ENCODE peak calls at places on chromosomes 7 and 10, in ten cellular contexts. One of them, this sample, is unnamed.

GRCh38 chr10:34319197-34319846 is 495.8 kb downstream of the PARD3 start:
- DNase-seq in Panc1: no peak
- DNase-seq in astrocyte of the spinal cord: peak
- DNase-seq in CD8-positive, alpha-beta T cell: no peak
- DNase-seq in HepG2: peak
- DNase-seq in HCT116: peak
- DNase-seq in GM12864: no peak
- DNase-seq in fibroblast of lung: peak
- DNase-seq in cardiac muscle cell: peak
- DNase-seq in CD4-positive, alpha-beta T cell: no peak
- DNase-seq in this sample: no peak

GRCh38 chr10:92419740-92420553 is 129.0 kb downstream of the MARCHF5 start:
- DNase-seq in Panc1: no peak
- DNase-seq in astrocyte of the spinal cord: peak
- DNase-seq in CD8-positive, alpha-beta T cell: no peak
- DNase-seq in HepG2: peak
- DNase-seq in HCT116: no peak
- DNase-seq in GM12864: no peak
- DNase-seq in fibroblast of lung: peak
- DNase-seq in cardiac muscle cell: peak
- DNase-seq in CD4-positive, alpha-beta T cell: no peak
- DNase-seq in this sample: no peak

GRCh38 chr7:101835136-101835535 is 17.7 kb downstream of the CUX1 start:
- DNase-seq in Panc1: no peak
- DNase-seq in astrocyte of the spinal cord: no peak
- DNase-seq in CD8-positive, alpha-beta T cell: no peak
- DNase-seq in HepG2: no peak
- DNase-seq in HCT116: no peak
- DNase-seq in GM12864: no peak
- DNase-seq in fibroblast of lung: no peak
- DNase-seq in cardiac muscle cell: no peak
- DNase-seq in CD4-positive, alpha-beta T cell: no peak
- DNase-seq in this sample: no peak

GRCh38 chr7:157555308-157555707 is 218.5 kb downstream of the DNAJB6 start:
- DNase-seq in Panc1: no peak
- DNase-seq in astrocyte of the spinal cord: peak
- DNase-seq in CD8-positive, alpha-beta T cell: no peak
- DNase-seq in HepG2: peak
- DNase-seq in HCT116: no peak
- DNase-seq in GM12864: no peak
- DNase-seq in fibroblast of lung: peak
- DNase-seq in cardiac muscle cell: no peak
- DNase-seq in CD4-positive, alpha-beta T cell: no peak
- DNase-seq in this sample: no peak

GRCh38 chr7:77538186-77538907 is 1.3 kb downstream of the PTPN12 start:
- DNase-seq in Panc1: peak
- DNase-seq in astrocyte of the spinal cord: peak
- DNase-seq in CD8-positive, alpha-beta T cell: no peak
- DNase-seq in HepG2: peak
- DNase-seq in HCT116: peak
- DNase-seq in GM12864: no peak
- DNase-seq in fibroblast of lung: peak
- DNase-seq in cardiac muscle cell: peak
- DNase-seq in CD4-positive, alpha-beta T cell: no peak
- DNase-seq in this sample: peak

GRCh38 chr7:25989140-25989705 is 162.8 kb upstream of the NFE2L3 start:
- DNase-seq in Panc1: no peak
- DNase-seq in astrocyte of the spinal cord: no peak
- DNase-seq in CD8-positive, alpha-beta T cell: no peak
- DNase-seq in HepG2: peak
- DNase-seq in HCT116: no peak
- DNase-seq in GM12864: no peak
- DNase-seq in fibroblast of lung: no peak
- DNase-seq in cardiac muscle cell: no peak
- DNase-seq in CD4-positive, alpha-beta T cell: no peak
- DNase-seq in this sample: no peak

GRCh38 chr10:90847436-90847835 is 10.4 kb downstream of the HTR7 start:
- DNase-seq in Panc1: no peak
- DNase-seq in astrocyte of the spinal cord: peak
- DNase-seq in CD8-positive, alpha-beta T cell: no peak
- DNase-seq in HepG2: no peak
- DNase-seq in HCT116: peak
- DNase-seq in GM12864: no peak
- DNase-seq in fibroblast of lung: peak
- DNase-seq in cardiac muscle cell: no peak
- DNase-seq in CD4-positive, alpha-beta T cell: no peak
- DNase-seq in this sample: no peak

GRCh38 chr7:130207033-130207432 is 627 bp upstream of the SSMEM1 start:
- DNase-seq in Panc1: no peak
- DNase-seq in astrocyte of the spinal cord: no peak
- DNase-seq in CD8-positive, alpha-beta T cell: no peak
- DNase-seq in HepG2: no peak
- DNase-seq in HCT116: no peak
- DNase-seq in GM12864: no peak
- DNase-seq in fibroblast of lung: no peak
- DNase-seq in cardiac muscle cell: no peak
- DNase-seq in CD4-positive, alpha-beta T cell: no peak
- DNase-seq in this sample: no peak

GRCh38 chr10:114943000-114943399 is 5.0 kb downstream of the TRUB1 start:
- DNase-seq in Panc1: no peak
- DNase-seq in astrocyte of the spinal cord: no peak
- DNase-seq in CD8-positive, alpha-beta T cell: no peak
- DNase-seq in HepG2: no peak
- DNase-seq in HCT116: no peak
- DNase-seq in GM12864: no peak
- DNase-seq in fibroblast of lung: no peak
- DNase-seq in cardiac muscle cell: no peak
- DNase-seq in CD4-positive, alpha-beta T cell: no peak
- DNase-seq in this sample: no peak

GRCh38 chr7:13742719-13743640 is 246.5 kb downstream of the ETV1 start:
- DNase-seq in Panc1: peak
- DNase-seq in astrocyte of the spinal cord: peak
- DNase-seq in CD8-positive, alpha-beta T cell: no peak
- DNase-seq in HepG2: no peak
- DNase-seq in HCT116: peak
- DNase-seq in GM12864: no peak
- DNase-seq in fibroblast of lung: peak
- DNase-seq in cardiac muscle cell: peak
- DNase-seq in CD4-positive, alpha-beta T cell: no peak
- DNase-seq in this sample: no peak

GRCh38 chr10:123284022-123284421 is 129.8 kb downstream of the BUB3 start:
- DNase-seq in Panc1: no peak
- DNase-seq in astrocyte of the spinal cord: no peak
- DNase-seq in CD8-positive, alpha-beta T cell: no peak
- DNase-seq in HepG2: peak
- DNase-seq in HCT116: peak
- DNase-seq in GM12864: no peak
- DNase-seq in fibroblast of lung: no peak
- DNase-seq in cardiac muscle cell: no peak
- DNase-seq in CD4-positive, alpha-beta T cell: no peak
- DNase-seq in this sample: no peak
- TF ChIP-seq CTCF in Panc1: peak
- TF ChIP-seq CTCF in astrocyte of the spinal cord: no peak
- TF ChIP-seq CTCF in CD8-positive, alpha-beta T cell: no peak
- TF ChIP-seq CTCF in HepG2: peak
- TF ChIP-seq CTCF in HCT116: no peak
- TF ChIP-seq CTCF in GM12864: peak
- TF ChIP-seq CTCF in fibroblast of lung: no peak
- TF ChIP-seq CTCF in cardiac muscle cell: no peak
- TF ChIP-seq CTCF in CD4-positive, alpha-beta T cell: no peak
- TF ChIP-seq CTCF in this sample: peak

DNA sequence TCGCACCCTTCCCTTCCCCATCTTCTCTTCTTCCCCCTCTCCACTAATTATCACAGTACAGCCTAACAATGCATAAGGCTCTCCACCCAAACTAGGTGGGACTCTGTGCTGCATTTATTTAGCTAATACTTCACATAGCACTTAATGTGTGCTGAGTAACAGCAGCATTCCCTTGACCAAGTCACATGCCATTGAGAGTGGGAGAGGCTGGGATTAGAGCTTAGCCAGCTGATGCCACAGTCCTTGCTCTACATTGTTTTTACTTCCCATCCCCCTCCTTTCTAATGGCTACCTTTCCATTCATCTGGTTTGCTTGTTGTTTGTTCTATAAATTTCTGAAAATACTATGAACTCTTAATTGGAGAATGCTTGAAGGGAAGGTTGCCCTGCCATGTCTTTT is 426.9 kb downstream of the LRMDA start:
- DNase-seq in Panc1: no peak
- DNase-seq in astrocyte of the spinal cord: no peak
- DNase-seq in CD8-positive, alpha-beta T cell: no peak
- DNase-seq in HepG2: no peak
- DNase-seq in HCT116: no peak
- DNase-seq in GM12864: no peak
- DNase-seq in fibroblast of lung: no peak
- DNase-seq in cardiac muscle cell: no peak
- DNase-seq in CD4-positive, alpha-beta T cell: no peak
- DNase-seq in this sample: no peak
- TF ChIP-seq CTCF in Panc1: no peak
- TF ChIP-seq CTCF in astrocyte of the spinal cord: no peak
- TF ChIP-seq CTCF in CD8-positive, alpha-beta T cell: no peak
- TF ChIP-seq CTCF in HepG2: no peak
- TF ChIP-seq CTCF in HCT116: no peak
- TF ChIP-seq CTCF in GM12864: no peak
- TF ChIP-seq CTCF in fibroblast of lung: no peak
- TF ChIP-seq CTCF in cardiac muscle cell: no peak
- TF ChIP-seq CTCF in CD4-positive, alpha-beta T cell: no peak
- TF ChIP-seq CTCF in this sample: no peak

DNA sequence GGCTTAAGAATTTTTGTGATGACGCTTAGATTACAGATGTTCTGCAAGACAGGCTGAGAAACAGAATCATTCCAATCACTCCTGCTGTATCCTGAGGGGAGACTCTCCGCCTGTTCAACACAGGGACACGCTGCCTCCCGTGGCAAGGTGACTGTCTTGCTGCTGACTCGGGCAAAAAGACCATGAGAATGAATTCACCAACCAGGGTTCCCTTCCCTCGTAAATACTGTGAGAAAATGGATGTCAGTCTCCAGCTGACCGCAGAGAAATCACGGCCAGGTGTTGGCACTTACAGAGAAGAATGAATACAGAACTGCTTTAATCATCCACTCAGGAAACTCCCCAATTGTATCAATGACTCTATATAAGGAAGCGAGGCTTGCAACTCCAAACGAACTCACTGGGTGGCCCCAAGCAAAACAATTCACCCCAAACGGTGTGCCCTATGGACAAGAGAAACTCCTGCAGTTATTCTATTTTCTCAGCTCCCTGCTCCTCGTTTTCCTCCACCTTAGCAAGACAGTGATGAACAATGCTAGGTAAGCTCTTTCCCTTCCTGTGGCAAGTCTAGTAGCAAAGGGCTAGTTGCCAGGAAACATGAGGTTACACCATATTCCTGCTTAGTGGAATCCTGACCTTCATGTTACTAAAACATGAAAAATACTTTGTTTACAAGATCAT is 22.8 kb downstream of the GNA12 start:
- DNase-seq in Panc1: no peak
- DNase-seq in astrocyte of the spinal cord: peak
- DNase-seq in CD8-positive, alpha-beta T cell: no peak
- DNase-seq in HepG2: no peak
- DNase-seq in HCT116: no peak
- DNase-seq in GM12864: no peak
- DNase-seq in fibroblast of lung: peak
- DNase-seq in cardiac muscle cell: no peak
- DNase-seq in CD4-positive, alpha-beta T cell: no peak
- DNase-seq in this sample: peak
- TF ChIP-seq CTCF in Panc1: no peak
- TF ChIP-seq CTCF in astrocyte of the spinal cord: no peak
- TF ChIP-seq CTCF in CD8-positive, alpha-beta T cell: no peak
- TF ChIP-seq CTCF in HepG2: peak
- TF ChIP-seq CTCF in HCT116: peak
- TF ChIP-seq CTCF in GM12864: no peak
- TF ChIP-seq CTCF in fibroblast of lung: no peak
- TF ChIP-seq CTCF in cardiac muscle cell: no peak
- TF ChIP-seq CTCF in CD4-positive, alpha-beta T cell: no peak
- TF ChIP-seq CTCF in this sample: peak

GRCh38 chr10:75592014-75592842 is 160.8 kb downstream of the LRMDA start:
- DNase-seq in Panc1: no peak
- DNase-seq in astrocyte of the spinal cord: no peak
- DNase-seq in CD8-positive, alpha-beta T cell: no peak
- DNase-seq in HepG2: no peak
- DNase-seq in HCT116: no peak
- DNase-seq in GM12864: no peak
- DNase-seq in fibroblast of lung: no peak
- DNase-seq in cardiac muscle cell: no peak
- DNase-seq in CD4-positive, alpha-beta T cell: no peak
- DNase-seq in this sample: no peak

GRCh38 chr10:75589895-75590654 is 158.7 kb downstream of the LRMDA start:
- DNase-seq in Panc1: no peak
- DNase-seq in astrocyte of the spinal cord: no peak
- DNase-seq in CD8-positive, alpha-beta T cell: no peak
- DNase-seq in HepG2: no peak
- DNase-seq in HCT116: no peak
- DNase-seq in GM12864: no peak
- DNase-seq in fibroblast of lung: no peak
- DNase-seq in cardiac muscle cell: no peak
- DNase-seq in CD4-positive, alpha-beta T cell: no peak
- DNase-seq in this sample: no peak

GRCh38 chr10:75592888-75593643 is 161.6 kb downstream of the LRMDA start:
- DNase-seq in Panc1: no peak
- DNase-seq in astrocyte of the spinal cord: no peak
- DNase-seq in CD8-positive, alpha-beta T cell: no peak
- DNase-seq in HepG2: no peak
- DNase-seq in HCT116: no peak
- DNase-seq in GM12864: no peak
- DNase-seq in fibroblast of lung: no peak
- DNase-seq in cardiac muscle cell: no peak
- DNase-seq in CD4-positive, alpha-beta T cell: no peak
- DNase-seq in this sample: no peak

GRCh38 chr10:75596930-75597629 is 165.7 kb downstream of the LRMDA start:
- DNase-seq in Panc1: no peak
- DNase-seq in astrocyte of the spinal cord: no peak
- DNase-seq in CD8-positive, alpha-beta T cell: no peak
- DNase-seq in HepG2: no peak
- DNase-seq in HCT116: no peak
- DNase-seq in GM12864: no peak
- DNase-seq in fibroblast of lung: no peak
- DNase-seq in cardiac muscle cell: no peak
- DNase-seq in CD4-positive, alpha-beta T cell: no peak
- DNase-seq in this sample: no peak

DNA sequence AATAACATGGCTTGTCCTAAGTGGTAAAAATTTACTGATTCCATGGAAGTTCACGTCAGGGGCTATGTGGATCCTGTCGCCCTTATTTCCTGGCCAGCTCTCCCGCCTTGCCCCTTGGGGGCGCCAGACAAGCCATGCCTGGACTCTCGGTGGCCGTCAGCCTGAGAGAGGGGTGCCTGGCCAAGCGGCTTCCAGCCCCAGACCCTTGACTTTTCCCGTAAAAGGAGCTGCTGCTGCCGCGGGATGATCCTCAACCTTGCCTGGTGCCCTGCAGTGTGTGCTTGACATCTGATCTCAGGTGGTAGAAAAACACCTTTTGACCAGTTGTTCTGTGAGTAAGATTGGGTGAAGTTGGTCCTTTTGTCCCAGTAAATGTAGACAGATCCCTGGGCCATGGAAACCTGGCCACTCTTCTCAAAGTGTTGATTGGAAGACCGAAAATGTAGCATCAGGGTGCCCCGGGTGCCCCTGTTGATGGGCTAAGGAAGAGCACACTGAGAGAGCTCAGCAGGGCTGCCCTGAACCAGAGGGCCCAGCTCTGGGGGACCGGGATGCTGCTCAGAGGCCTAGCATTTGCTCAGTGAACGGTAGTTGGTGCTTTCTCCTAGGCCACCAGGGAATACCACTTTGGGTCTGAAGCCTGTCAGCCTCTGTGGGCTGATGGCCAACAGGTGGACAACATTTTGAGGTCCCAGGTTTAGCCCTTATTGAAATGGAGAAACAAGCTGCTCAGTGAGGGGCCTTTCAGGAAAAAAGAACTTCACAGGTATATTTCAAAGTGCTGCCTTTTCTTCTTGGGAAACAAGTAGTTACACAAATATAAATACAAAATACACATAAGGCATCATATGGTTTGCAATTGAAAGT is 162.5 kb downstream of the LRMDA start:
- DNase-seq in Panc1: no peak
- DNase-seq in astrocyte of the spinal cord: no peak
- DNase-seq in CD8-positive, alpha-beta T cell: no peak
- DNase-seq in HepG2: no peak
- DNase-seq in HCT116: no peak
- DNase-seq in GM12864: no peak
- DNase-seq in fibroblast of lung: no peak
- DNase-seq in cardiac muscle cell: no peak
- DNase-seq in CD4-positive, alpha-beta T cell: no peak
- DNase-seq in this sample: no peak
- TF ChIP-seq CTCF in Panc1: peak
- TF ChIP-seq CTCF in astrocyte of the spinal cord: peak
- TF ChIP-seq CTCF in CD8-positive, alpha-beta T cell: no peak
- TF ChIP-seq CTCF in HepG2: peak
- TF ChIP-seq CTCF in HCT116: peak
- TF ChIP-seq CTCF in GM12864: peak
- TF ChIP-seq CTCF in fibroblast of lung: no peak
- TF ChIP-seq CTCF in cardiac muscle cell: no peak
- TF ChIP-seq CTCF in CD4-positive, alpha-beta T cell: no peak
- TF ChIP-seq CTCF in this sample: no peak